ENCODE peak calls at places on chromosomes 3 and 15, in ten cellular contexts. X, P, S, F, W, B, C, A, T and V are unnamed samples.

GRCh38 chr3:47536967-47537366 is 23.5 kb upstream of the ELP6 start:
- DNase-seq in X (no peak), P (no peak), S (no peak), F (no peak), W (no peak), B (no peak), C (no peak), A (no peak), T (no peak), V (peak)

GRCh38 chr15:57562220-57562769 is 29.4 kb upstream of the MYZAP start:
- DNase-seq in X (no peak), P (no peak), S (no peak), F (no peak), W (no peak), B (no peak), C (no peak), A (no peak), T (no peak), V (no peak)

GRCh38 chr15:71810256-71811035 is at the start of gene NR2E3:
- DNase-seq in X (no peak), P (no peak), S (no peak), F (no peak), W (no peak), B (no peak), C (no peak), A (no peak), T (no peak), V (peak)

GRCh38 chr3:5047764-5048163 is 68.5 kb downstream of the BHLHE40 start:
- DNase-seq in X (no peak), P (peak), S (no peak), F (no peak), W (no peak), B (peak), C (no peak), A (no peak), T (no peak), V (no peak)

GRCh38 chr3:36714343-36714742 is 50.0 kb downstream of the DCLK3 start:
- DNase-seq in X (peak), P (no peak), S (no peak), F (no peak), W (no peak), B (no peak), C (no peak), A (peak), T (no peak), V (no peak)

GRCh38 chr15:75353604-75354003 is 6.8 kb downstream of the NEIL1 start:
- DNase-seq in X (no peak), P (no peak), S (no peak), F (no peak), W (no peak), B (no peak), C (no peak), A (no peak), T (no peak), V (no peak)

GRCh38 chr15:52255008-52255407 is 40.6 kb downstream of the MYO5C start:
- DNase-seq in X (no peak), P (no peak), S (no peak), F (no peak), W (no peak), B (no peak), C (peak), A (peak), T (no peak), V (no peak)

GRCh38 chr3:97021778-97022177 is 207.4 kb downstream of the EPHA6 start:
- DNase-seq in X (no peak), P (no peak), S (no peak), F (no peak), W (no peak), B (no peak), C (no peak), A (no peak), T (no peak), V (no peak)

GRCh38 chr15:39135989-39136388 is 444.9 kb upstream of the THBS1 start:
- DNase-seq in X (peak), P (no peak), S (no peak), F (no peak), W (no peak), B (no peak), C (peak), A (peak), T (no peak), V (no peak)

GRCh38 chr15:99568548-99569352 is 3.0 kb downstream of the MEF2A start:
- DNase-seq in X (no peak), P (no peak), S (no peak), F (no peak), W (no peak), B (no peak), C (no peak), A (peak), T (no peak), V (no peak)

GRCh38 chr3:33980252-33980651 is 181.8 kb downstream of the PDCD6IP start:
- DNase-seq in X (peak), P (peak), S (no peak), F (peak), W (no peak), B (no peak), C (peak), A (peak), T (peak), V (no peak)

GRCh38 chr3:27712136-27713065 is 9.7 kb downstream of the EOMES start:
- DNase-seq in X (peak), P (no peak), S (peak), F (peak), W (peak), B (peak), C (peak), A (peak), T (peak), V (peak)

GRCh38 chr3:140898340-140899180 is 43.1 kb upstream of the SLC25A36 start:
- DNase-seq in X (peak), P (peak), S (peak), F (peak), W (no peak), B (peak), C (peak), A (peak), T (peak), V (peak)

GRCh38 chr15:74857082-74857655 is 14.2 kb upstream of the ULK3 start:
- DNase-seq in X (no peak), P (peak), S (no peak), F (no peak), W (no peak), B (no peak), C (no peak), A (no peak), T (no peak), V (peak)

GRCh38 chr3:111773484-111773883 is 85.6 kb upstream of the PHLDB2 start:
- DNase-seq in X (no peak), P (no peak), S (no peak), F (no peak), W (no peak), B (no peak), C (no peak), A (no peak), T (no peak), V (no peak)

GRCh38 chr3:155110996-155111901 is 31.1 kb downstream of the MME start:
- DNase-seq in X (no peak), P (no peak), S (no peak), F (no peak), W (no peak), B (no peak), C (no peak), A (no peak), T (no peak), V (no peak)

GRCh38 chr3:52408466-52408865 is 36.4 kb downstream of the SEMA3G start:
- DNase-seq in X (no peak), P (no peak), S (no peak), F (no peak), W (no peak), B (no peak), C (no peak), A (no peak), T (no peak), V (no peak)

GRCh38 chr3:140626856-140627255 is 51.0 kb upstream of the TRIM42 start:
- DNase-seq in X (no peak), P (no peak), S (no peak), F (no peak), W (no peak), B (no peak), C (no peak), A (no peak), T (no peak), V (no peak)

GRCh38 chr3:45617430-45618080 is 23.0 kb downstream of the LIMD1 start:
- DNase-seq in X (no peak), P (no peak), S (no peak), F (no peak), W (no peak), B (no peak), C (no peak), A (no peak), T (no peak), V (no peak)

GRCh38 chr3:124775776-124776336 is 45.6 kb downstream of the UMPS start:
- DNase-seq in X (no peak), P (no peak), S (no peak), F (no peak), W (no peak), B (no peak), C (no peak), A (no peak), T (no peak), V (no peak)

GRCh38 chr3:128784228-128784627 is 58.2 kb downstream of the RAB7A start:
- DNase-seq in X (no peak), P (no peak), S (peak), F (no peak), W (peak), B (peak), C (peak), A (no peak), T (no peak), V (no peak)

GRCh38 chr15:96771035-96771434 is 440.5 kb downstream of the NR2F2 start:
- DNase-seq in X (no peak), P (no peak), S (no peak), F (no peak), W (no peak), B (no peak), C (no peak), A (peak), T (no peak), V (no peak)

GRCh38 chr3:189914799-189915198 is 205.9 kb downstream of the P3H2 start:
- DNase-seq in X (peak), P (no peak), S (no peak), F (no peak), W (no peak), B (peak), C (peak), A (peak), T (peak), V (no peak)